ENCODE peak calls at places on chromosomes 6 and 20, in nine cellular contexts. B is psoas muscle, C is heart left ventricle, G is bronchial epithelial cell, M is esophagus muscularis mucosa, H is pancreas, P is PC-9, A is PC-3, F is fibroblast of lung. L is an unnamed sample. For H3K36me3, the result is how much of the 10 kb centered on the place peaks cover.

GRCh38 chr20:61804896-61805295 is 260.8 kb downstream of the TAF4 start:
- DNase-seq in B (no peak), C (no peak), G (no peak), M (no peak), H (no peak), P (no peak), A (no peak), F (peak), L (no peak)

GRCh38 chr6:108002365-108003221 is 44.6 kb upstream of the SEC63 start:
- DNase-seq in B (no peak), C (no peak), G (peak), M (no peak), H (peak), P (peak), A (peak), F (no peak), L (no peak)

GRCh38 chr6:133892444-133893323 is 3.8 kb downstream of the TCF21 start:
- DNase-seq in B (no peak), C (no peak), G (no peak), M (no peak), H (no peak), P (no peak), A (no peak), F (no peak), L (no peak)

GRCh38 chr20:11891827-11892521 is 25.7 kb upstream of the BTBD3 start:
- DNase-seq in B (no peak), C (peak), G (peak), M (no peak), H (peak), P (peak), A (peak), F (peak), L (no peak)

GRCh38 chr6:139983555-139984276 is 609.3 kb upstream of the CITED2 start:
- DNase-seq in B (no peak), C (no peak), G (peak), M (no peak), H (no peak), P (peak), A (peak), F (peak), L (no peak)

GRCh38 chr6:113976806-113977205 is 5.9 kb upstream of the HDAC2 start:
- DNase-seq in B (no peak), C (no peak), G (no peak), M (no peak), H (no peak), P (no peak), A (no peak), F (peak), L (no peak)

GRCh38 chr6:112443666-112444065 is 96.5 kb downstream of the RFPL4B start:
- DNase-seq in B (peak), C (peak), G (no peak), M (no peak), H (no peak), P (no peak), A (no peak), F (peak), L (no peak)

GRCh38 chr20:53040678-53041674 is 68.8 kb downstream of the TSHZ2 start:
- DNase-seq in B (peak), C (peak), G (peak), M (peak), H (peak), P (no peak), A (no peak), F (peak), L (no peak)

GRCh38 chr20:33415948-33416347 is 14.6 kb upstream of the CDK5RAP1 start:
- DNase-seq in B (peak), C (peak), G (peak), M (no peak), H (no peak), P (no peak), A (peak), F (peak), L (no peak)

GRCh38 chr6:163226836-163227485 is 187.6 kb upstream of the QKI start:
- DNase-seq in B (no peak), C (no peak), G (peak), M (peak), H (no peak), P (no peak), A (peak), F (peak), L (no peak)

GRCh38 chr6:170131351-170131750 is 159.5 kb downstream of the DLL1 start:
- DNase-seq in B (no peak), C (no peak), G (no peak), M (no peak), H (no peak), P (no peak), A (no peak), F (no peak), L (no peak)

GRCh38 chr6:30447237-30447636 is 42.1 kb upstream of the HLA-E start:
- DNase-seq in B (no peak), C (no peak), G (peak), M (no peak), H (no peak), P (no peak), A (peak), F (no peak), L (no peak)

GRCh38 chr20:32479012-32479411 is 106.1 kb downstream of the NOL4L start:
- DNase-seq in B (peak), C (no peak), G (no peak), M (no peak), H (no peak), P (no peak), A (no peak), F (no peak), L (no peak)

GRCh38 chr20:13644010-13644409 is 5.3 kb upstream of the TASP1 start:
- DNase-seq in B (no peak), C (no peak), G (peak), M (no peak), H (no peak), P (peak), A (no peak), F (peak), L (no peak)

GRCh38 chr6:33161354-33162320 is 30.6 kb downstream of the COL11A2 start:
- DNase-seq in B (peak), C (peak), G (peak), M (no peak), H (peak), P (no peak), A (peak), F (peak), L (peak)

GRCh38 chr6:130457605-130458004 is 91.8 kb downstream of the TMEM200A start:
- DNase-seq in B (no peak), C (no peak), G (no peak), M (no peak), H (no peak), P (no peak), A (no peak), F (no peak), L (no peak)

GRCh38 chr6:40492126-40492525 is 95.0 kb downstream of the LRFN2 start:
- DNase-seq in B (no peak), C (no peak), G (no peak), M (no peak), H (no peak), P (no peak), A (no peak), F (no peak), L (no peak)

GRCh38 chr6:46175446-46175845 is 4.7 kb upstream of the ENPP5 start:
- DNase-seq in B (no peak), C (no peak), G (no peak), M (no peak), H (no peak), P (no peak), A (no peak), F (no peak), L (peak)

GRCh38 chr20:62830821-62831220 is 14.0 kb downstream of the COL9A3 start:
- DNase-seq in B (peak), C (no peak), G (no peak), M (no peak), H (no peak), P (peak), A (no peak), F (no peak), L (no peak)

GRCh38 chr20:32509639-32510066 is 75.5 kb downstream of the NOL4L start:
- DNase-seq in B (no peak), C (no peak), G (no peak), M (no peak), H (no peak), P (no peak), A (peak), F (no peak), L (no peak)

GRCh38 chr6:134512946-134513345 is 195.0 kb upstream of the SGK1 start:
- DNase-seq in B (no peak), C (peak), G (no peak), M (no peak), H (no peak), P (peak), A (peak), F (peak), L (no peak)

GRCh38 chr6:109706513-109706912 is 15.4 kb downstream of the FIG4 start:
- DNase-seq in B (no peak), C (no peak), G (no peak), M (no peak), H (no peak), P (no peak), A (no peak), F (no peak), L (no peak)

GRCh38 chr6:131950767-131951575 is at the start of gene CCN2:
- DNase-seq in B (peak), C (peak), G (peak), M (peak), H (peak), P (peak), A (peak), F (peak), L (peak)

GRCh38 chr6:161272600-161273355 is 1.1 kb downstream of the AGPAT4 start:
- DNase-seq in B (no peak), C (no peak), G (peak), M (peak), H (no peak), P (no peak), A (no peak), F (peak), L (no peak)

GRCh38 chr6:159952289-159953005 is 16.4 kb upstream of the IGF2R start:
- DNase-seq in B (no peak), C (no peak), G (no peak), M (no peak), H (no peak), P (no peak), A (no peak), F (no peak), L (no peak)

GRCh38 chr20:58251979-58252591 is 23.6 kb upstream of the ANKRD60 start:
- DNase-seq in B (no peak), C (no peak), G (peak), M (no peak), H (no peak), P (peak), A (peak), F (peak), L (no peak)

GRCh38 chr6:124882580-124883393 is 79.5 kb upstream of the RNF217 start:
- DNase-seq in B (no peak), C (no peak), G (peak), M (no peak), H (no peak), P (peak), A (peak), F (peak), L (no peak)

GRCh38 chr6:41428995-41429417 is 93.6 kb downstream of the NCR2 start:
- DNase-seq in B (peak), C (peak), G (peak), M (no peak), H (no peak), P (no peak), A (peak), F (peak), L (no peak)

GRCh38 chr6:166707045-166707444 is 80.0 kb upstream of the RPS6KA2 start:
- DNase-seq in B (peak), C (peak), G (peak), M (no peak), H (peak), P (peak), A (peak), F (peak), L (no peak)

GRCh38 chr6:42007286-42007685 is 43.0 kb upstream of the TAF8 start:
- DNase-seq in B (no peak), C (no peak), G (no peak), M (no peak), H (no peak), P (no peak), A (no peak), F (no peak), L (no peak)

GRCh38 chr6:78597966-78598365 is 269.4 kb upstream of the IRAK1BP1 start:
- DNase-seq in B (no peak), C (no peak), G (no peak), M (no peak), H (no peak), P (no peak), A (no peak), F (no peak), L (no peak)

GRCh38 chr6:167247814-167248595 is 43.1 kb upstream of the UNC93A start:
- DNase-seq in B (no peak), C (no peak), G (no peak), M (no peak), H (no peak), P (no peak), A (no peak), F (no peak), L (no peak)

GRCh38 chr6:47009583-47009982 is 32.5 kb downstream of the ADGRF1 start:
- DNase-seq in B (no peak), C (no peak), G (no peak), M (peak), H (no peak), P (no peak), A (no peak), F (no peak), L (no peak)

GRCh38 chr6:160767019-160767646 is 65.1 kb downstream of the PLG start:
- DNase-seq in B (peak), C (peak), G (peak), M (peak), H (peak), P (no peak), A (peak), F (peak), L (peak)

GRCh38 chr6:109079981-109080380 is 14.7 kb downstream of the SESN1 start:
- DNase-seq in B (peak), C (peak), G (no peak), M (no peak), H (no peak), P (no peak), A (no peak), F (no peak), L (no peak)

GRCh38 chr6:126175251-126175650 is 164.7 kb upstream of the CENPW start:
- DNase-seq in B (no peak), C (no peak), G (no peak), M (no peak), H (no peak), P (no peak), A (no peak), F (peak), L (no peak)
- H3K36me3 ChIP-seq in B (under half), C (under half), G (under half), M (under half), H (under half), P (under half), A (under half), F (under half), L (under half)

DNA sequence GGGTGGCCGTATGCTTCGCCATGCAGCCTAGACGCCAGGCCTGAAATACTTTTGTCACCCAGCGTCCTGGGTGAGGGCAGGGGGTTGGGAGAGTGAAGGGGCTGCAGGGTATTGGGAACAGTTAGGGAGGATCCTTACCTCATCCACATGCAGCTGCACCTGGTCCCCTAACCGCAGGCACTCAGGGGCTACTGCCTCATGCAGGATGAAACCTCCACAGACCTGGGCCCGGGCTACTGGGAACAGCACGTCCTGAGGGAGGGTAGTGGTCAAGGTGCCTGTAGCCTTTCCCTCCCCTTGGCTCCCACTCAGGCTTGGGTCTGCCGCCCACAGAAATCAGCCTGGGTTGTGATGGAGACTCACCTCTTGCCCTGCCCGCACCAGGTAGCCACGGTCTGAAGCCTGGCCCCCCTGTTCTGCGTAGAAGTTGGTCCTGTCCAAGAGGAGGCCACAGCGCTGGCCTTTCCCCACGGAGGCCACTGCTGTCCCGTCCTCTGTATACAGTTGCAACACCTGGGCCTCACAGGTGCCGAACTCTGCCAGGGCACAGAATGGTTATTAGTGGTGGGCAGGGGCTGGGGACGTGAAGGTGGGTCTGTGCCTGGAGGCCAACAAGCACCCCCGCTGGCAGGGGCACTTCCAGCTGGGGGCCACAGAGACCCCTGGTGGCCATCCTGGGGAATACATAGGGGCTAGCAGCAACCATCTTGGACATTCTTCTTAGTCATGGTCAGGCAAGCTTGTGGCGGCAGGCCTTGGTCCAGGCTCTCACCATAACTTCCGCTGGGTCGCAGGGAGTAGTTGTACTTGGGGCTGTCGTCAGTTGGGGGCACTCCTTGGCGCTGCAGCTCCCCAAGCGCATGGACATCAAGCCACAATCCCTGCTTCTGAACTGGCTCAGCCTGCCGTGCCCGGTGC is 8.6 kb downstream of the AARS2 start:
- DNase-seq in B (peak), C (no peak), G (no peak), M (no peak), H (no peak), P (no peak), A (peak), F (peak), L (no peak)
- H3K36me3 ChIP-seq in B (half or more), C (half or more), G (half or more), M (under half), H (under half), P (under half), A (under half), F (under half), L (half or more)

DNA sequence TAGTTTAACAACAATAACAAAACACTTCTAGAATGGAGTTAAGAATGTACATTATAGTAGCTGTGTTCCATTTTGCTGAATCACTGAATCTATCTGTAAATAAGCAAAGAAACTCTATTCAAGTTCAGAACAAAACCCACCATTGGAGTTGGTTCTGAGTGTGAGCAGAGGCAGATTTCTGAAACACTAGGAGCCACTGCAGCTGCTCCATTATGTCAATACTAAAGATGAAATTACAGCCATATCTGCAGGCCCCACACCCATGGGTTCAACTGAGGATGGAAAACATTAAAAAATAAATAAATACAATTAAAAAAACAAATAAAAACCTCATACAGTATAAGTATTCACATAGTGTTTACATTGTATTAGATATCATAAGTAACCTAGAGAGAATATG is 91.0 kb downstream of the REPS1 start:
- DNase-seq in B (no peak), C (no peak), G (no peak), M (no peak), H (no peak), P (no peak), A (no peak), F (no peak), L (no peak)
- H3K36me3 ChIP-seq in B (under half), C (under half), G (under half), M (under half), H (under half), P (under half), A (under half), F (under half), L (under half)

GRCh38 chr6:69881322-69882151 is 15.2 kb downstream of the COL19A1 start:
- DNase-seq in B (no peak), C (no peak), G (no peak), M (no peak), H (no peak), P (no peak), A (no peak), F (no peak), L (peak)
- H3K36me3 ChIP-seq in B (under half), C (under half), G (under half), M (under half), H (under half), P (under half), A (under half), F (under half), L (under half)

GRCh38 chr20:47223896-47224295 is 132.6 kb downstream of the ZMYND8 start:
- DNase-seq in B (no peak), C (no peak), G (no peak), M (no peak), H (no peak), P (no peak), A (no peak), F (no peak), L (no peak)

GRCh38 chr20:47221036-47221625 is 135.4 kb downstream of the ZMYND8 start:
- DNase-seq in B (peak), C (no peak), G (no peak), M (no peak), H (no peak), P (no peak), A (no peak), F (no peak), L (no peak)

GRCh38 chr20:47224857-47225256 is 131.6 kb downstream of the ZMYND8 start:
- DNase-seq in B (no peak), C (no peak), G (no peak), M (no peak), H (no peak), P (no peak), A (no peak), F (no peak), L (no peak)

GRCh38 chr20:47224300-47224791 is 132.2 kb downstream of the ZMYND8 start:
- DNase-seq in B (peak), C (no peak), G (no peak), M (no peak), H (no peak), P (no peak), A (no peak), F (no peak), L (no peak)

GRCh38 chr20:47222728-47223127 is 133.8 kb downstream of the ZMYND8 start:
- DNase-seq in B (no peak), C (no peak), G (no peak), M (no peak), H (no peak), P (no peak), A (no peak), F (no peak), L (no peak)
- H3K36me3 ChIP-seq in B (half or more), C (half or more), G (under half), M (half or more), H (under half), P (half or more), A (under half), F (under half), L (under half)

GRCh38 chr6:37547564-37548061 is 47.9 kb upstream of the CCDC167 start:
- DNase-seq in B (no peak), C (no peak), G (peak), M (no peak), H (no peak), P (no peak), A (peak), F (peak), L (no peak)
- H3K36me3 ChIP-seq in B (under half), C (under half), G (under half), M (under half), H (under half), P (under half), A (under half), F (under half), L (under half)

DNA sequence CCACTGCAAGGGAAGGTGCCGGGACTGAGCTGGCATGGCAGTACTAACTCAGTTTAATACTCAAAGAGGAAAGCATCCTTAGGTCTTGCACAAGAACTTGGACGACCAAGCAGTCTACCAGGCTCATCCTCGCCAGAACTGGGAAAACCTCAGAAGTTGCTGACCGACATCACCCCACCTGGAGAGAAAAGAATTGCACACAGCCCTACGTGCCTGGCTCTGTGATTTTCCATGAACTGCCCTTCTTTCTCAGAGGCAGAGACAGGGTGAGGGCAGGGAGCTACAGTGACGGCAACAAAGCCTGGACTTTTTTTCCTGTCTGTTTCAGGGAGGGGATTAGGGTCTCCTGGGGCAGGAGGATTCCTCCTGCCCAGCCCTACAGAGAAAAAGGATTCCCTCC is 8.0 kb downstream of the JAG1 start:
- DNase-seq in B (no peak), C (no peak), G (peak), M (no peak), H (no peak), P (no peak), A (no peak), F (no peak), L (no peak)
- H3K36me3 ChIP-seq in B (under half), C (half or more), G (under half), M (under half), H (under half), P (under half), A (half or more), F (under half), L (under half)

DNA sequence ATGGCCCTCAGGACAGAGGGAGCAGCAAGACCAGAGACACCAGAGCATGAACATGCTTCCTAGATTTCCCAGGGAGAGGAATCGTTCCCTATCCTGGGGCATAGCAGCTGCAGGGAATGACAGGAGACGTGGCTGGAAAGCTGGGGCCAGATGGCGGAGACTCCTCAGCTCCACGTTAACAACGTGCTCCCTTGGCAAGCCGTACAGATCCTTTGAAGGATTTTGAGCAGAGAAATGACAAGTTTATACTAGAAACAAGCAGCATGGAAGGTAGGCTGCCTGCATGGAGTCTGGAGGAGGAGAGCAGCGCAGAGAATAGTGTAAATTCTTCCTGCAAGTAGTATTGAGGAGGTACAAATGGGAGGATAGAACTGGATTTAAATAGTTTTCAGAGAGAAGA is 11.7 kb downstream of the MYLIP start:
- DNase-seq in B (no peak), C (no peak), G (no peak), M (no peak), H (no peak), P (no peak), A (no peak), F (no peak), L (no peak)
- H3K36me3 ChIP-seq in B (under half), C (under half), G (under half), M (under half), H (under half), P (half or more), A (under half), F (under half), L (under half)